ENCODE peak calls at places on chromosomes 16 and 17, in eight cellular contexts. One of them, this sample, is unnamed.

GRCh38 chr17:4142107-4142900 is 526 bp downstream of the ZZEF1 start:
- DNase-seq in OCI-LY7: peak; percentile 48
- DNase-seq in psoas muscle: peak; percentile 42
- DNase-seq in A673: peak; percentile 38
- DNase-seq in thoracic aorta: no peak
- DNase-seq in coronary artery: peak; percentile 81
- DNase-seq in mammary epithelial cell: no peak
- DNase-seq in fibroblast of pulmonary artery: peak; percentile 19
- DNase-seq in this sample: peak; percentile 20

GRCh38 chr16:67847064-67847861 is at the start of gene CENPT:
- DNase-seq in OCI-LY7: peak; percentile 77
- DNase-seq in psoas muscle: no peak
- DNase-seq in A673: no peak
- DNase-seq in thoracic aorta: no peak
- DNase-seq in coronary artery: no peak
- DNase-seq in mammary epithelial cell: peak; percentile 78
- DNase-seq in fibroblast of pulmonary artery: peak; percentile 57
- DNase-seq in this sample: peak; percentile 24

GRCh38 chr16:112153-112840 is 26.2 kb downstream of the NPRL3 start:
- DNase-seq in OCI-LY7: no peak
- DNase-seq in psoas muscle: no peak
- DNase-seq in A673: no peak
- DNase-seq in thoracic aorta: no peak
- DNase-seq in coronary artery: no peak
- DNase-seq in mammary epithelial cell: no peak
- DNase-seq in fibroblast of pulmonary artery: no peak
- DNase-seq in this sample: no peak

GRCh38 chr17:19867094-19867653 is 562 bp downstream of the ULK2 start:
- DNase-seq in OCI-LY7: peak; percentile 54
- DNase-seq in psoas muscle: peak; percentile 36
- DNase-seq in A673: peak; percentile 74
- DNase-seq in thoracic aorta: no peak
- DNase-seq in coronary artery: peak; percentile 82
- DNase-seq in mammary epithelial cell: peak; percentile 50
- DNase-seq in fibroblast of pulmonary artery: peak; percentile 62
- DNase-seq in this sample: peak; percentile 57

GRCh38 chr17:67211742-67212141 is 33.3 kb downstream of the HELZ start:
- DNase-seq in OCI-LY7: no peak
- DNase-seq in psoas muscle: no peak
- DNase-seq in A673: no peak
- DNase-seq in thoracic aorta: no peak
- DNase-seq in coronary artery: no peak
- DNase-seq in mammary epithelial cell: peak; percentile 50
- DNase-seq in fibroblast of pulmonary artery: peak; percentile 54
- DNase-seq in this sample: no peak

GRCh38 chr16:55655709-55656694 is at the start of gene SLC6A2:
- DNase-seq in OCI-LY7: no peak
- DNase-seq in psoas muscle: peak; percentile 38
- DNase-seq in A673: peak; percentile 14
- DNase-seq in thoracic aorta: no peak
- DNase-seq in coronary artery: no peak
- DNase-seq in mammary epithelial cell: peak; percentile 29
- DNase-seq in fibroblast of pulmonary artery: no peak
- DNase-seq in this sample: peak; percentile 97

GRCh38 chr17:79563237-79564013 is 47.4 kb downstream of the RBFOX3 start:
- DNase-seq in OCI-LY7: no peak
- DNase-seq in psoas muscle: no peak
- DNase-seq in A673: no peak
- DNase-seq in thoracic aorta: no peak
- DNase-seq in coronary artery: no peak
- DNase-seq in mammary epithelial cell: peak; percentile 47
- DNase-seq in fibroblast of pulmonary artery: peak; percentile 17
- DNase-seq in this sample: no peak

GRCh38 chr17:17140590-17140980 is 65.5 kb downstream of the PLD6 start:
- DNase-seq in OCI-LY7: no peak
- DNase-seq in psoas muscle: peak; percentile 5
- DNase-seq in A673: no peak
- DNase-seq in thoracic aorta: no peak
- DNase-seq in coronary artery: no peak
- DNase-seq in mammary epithelial cell: peak; percentile 79
- DNase-seq in fibroblast of pulmonary artery: peak; percentile 69
- DNase-seq in this sample: no peak

DNA sequence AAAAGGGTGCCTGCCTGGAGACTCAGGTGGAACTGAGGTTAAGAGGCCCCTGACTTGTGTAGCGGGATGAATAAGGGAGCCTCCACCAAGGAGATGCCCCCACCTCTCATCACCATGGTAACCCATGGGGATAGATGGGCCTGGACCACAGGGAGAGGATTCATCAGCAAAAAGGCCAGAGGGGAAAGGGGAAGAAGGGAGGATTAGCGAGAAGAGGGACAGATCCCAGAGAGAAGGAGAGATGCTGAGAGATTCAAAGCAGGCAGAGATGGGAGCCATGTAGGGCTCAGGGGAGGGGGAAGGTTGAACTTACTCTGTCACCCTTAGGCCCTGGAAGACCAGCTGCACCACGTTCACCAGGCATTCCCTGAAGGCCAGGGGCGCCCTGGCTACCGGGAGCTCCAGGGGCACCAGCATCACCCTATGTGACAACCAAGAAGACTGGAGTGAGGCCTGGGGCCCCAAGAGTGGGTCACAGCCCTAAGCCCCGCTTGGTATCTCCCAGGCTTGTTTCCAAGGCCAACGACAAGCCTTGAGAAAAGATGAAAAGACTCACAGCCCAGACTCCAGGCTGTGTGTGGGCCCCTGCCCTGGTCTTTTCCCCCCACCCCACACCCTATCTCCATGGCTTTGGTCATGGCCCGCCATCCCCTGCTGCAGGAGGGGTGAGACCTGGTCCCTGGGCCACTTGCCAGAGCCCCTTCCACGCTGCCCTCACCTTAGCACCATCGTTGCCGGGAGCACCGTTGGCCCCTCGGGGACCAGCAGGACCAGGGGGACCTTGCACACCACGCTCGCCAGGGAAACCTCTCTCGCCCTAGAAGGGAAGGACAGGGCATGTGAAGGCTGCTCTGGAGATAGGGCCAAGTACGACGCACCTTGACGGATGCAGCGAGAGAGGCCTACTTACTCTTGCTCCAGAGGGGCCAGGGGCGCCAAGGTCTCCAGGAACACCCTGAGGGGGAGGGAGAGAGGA is 10.1 kb downstream of the COL1A1 start:
- DNase-seq in OCI-LY7: no peak
- DNase-seq in psoas muscle: no peak
- DNase-seq in A673: no peak
- DNase-seq in thoracic aorta: no peak
- DNase-seq in coronary artery: no peak
- DNase-seq in mammary epithelial cell: no peak
- DNase-seq in fibroblast of pulmonary artery: no peak
- DNase-seq in this sample: no peak
- H3K4me3 ChIP-seq in OCI-LY7: no peak overlapping the region
- H3K4me3 ChIP-seq in psoas muscle: no peak overlapping the region
- H3K4me3 ChIP-seq in A673: no peak overlapping the region
- H3K4me3 ChIP-seq in thoracic aorta: no peak overlapping the region
- H3K4me3 ChIP-seq in coronary artery: no peak overlapping the region
- H3K4me3 ChIP-seq in mammary epithelial cell: no peak overlapping the region
- H3K4me3 ChIP-seq in fibroblast of pulmonary artery: no peak overlapping the region
- H3K4me3 ChIP-seq in this sample: no peak overlapping the region

GRCh38 chr16:89924298-89924924 is 1.3 kb downstream of the TUBB3 start:
- DNase-seq in OCI-LY7: peak; percentile 91
- DNase-seq in psoas muscle: no peak
- DNase-seq in A673: peak; percentile 86
- DNase-seq in thoracic aorta: no peak
- DNase-seq in coronary artery: no peak
- DNase-seq in mammary epithelial cell: peak; percentile 19
- DNase-seq in fibroblast of pulmonary artery: peak; percentile 54
- DNase-seq in this sample: peak; percentile 68

GRCh38 chr16:89922884-89923639 is at the start of gene TUBB3:
- DNase-seq in OCI-LY7: peak; percentile 90
- DNase-seq in psoas muscle: peak; percentile 69
- DNase-seq in A673: peak; percentile 92
- DNase-seq in thoracic aorta: no peak
- DNase-seq in coronary artery: no peak
- DNase-seq in mammary epithelial cell: peak; percentile 72
- DNase-seq in fibroblast of pulmonary artery: peak; percentile 82
- DNase-seq in this sample: peak; percentile 94

GRCh38 chr16:89922477-89922883 is 662 bp upstream of the TUBB3 start:
- DNase-seq in OCI-LY7: peak; percentile 60
- DNase-seq in psoas muscle: peak; percentile 85
- DNase-seq in A673: peak; percentile 81
- DNase-seq in thoracic aorta: peak; percentile 80
- DNase-seq in coronary artery: peak; percentile 91
- DNase-seq in mammary epithelial cell: peak; percentile 78
- DNase-seq in fibroblast of pulmonary artery: peak; percentile 90
- DNase-seq in this sample: peak; percentile 95

GRCh38 chr16:89924925-89925307 is 1.8 kb downstream of the TUBB3 start:
- DNase-seq in OCI-LY7: peak; percentile 82
- DNase-seq in psoas muscle: no peak
- DNase-seq in A673: peak; percentile 38
- DNase-seq in thoracic aorta: no peak
- DNase-seq in coronary artery: no peak
- DNase-seq in mammary epithelial cell: no peak
- DNase-seq in fibroblast of pulmonary artery: no peak
- DNase-seq in this sample: peak; percentile 70

DNA sequence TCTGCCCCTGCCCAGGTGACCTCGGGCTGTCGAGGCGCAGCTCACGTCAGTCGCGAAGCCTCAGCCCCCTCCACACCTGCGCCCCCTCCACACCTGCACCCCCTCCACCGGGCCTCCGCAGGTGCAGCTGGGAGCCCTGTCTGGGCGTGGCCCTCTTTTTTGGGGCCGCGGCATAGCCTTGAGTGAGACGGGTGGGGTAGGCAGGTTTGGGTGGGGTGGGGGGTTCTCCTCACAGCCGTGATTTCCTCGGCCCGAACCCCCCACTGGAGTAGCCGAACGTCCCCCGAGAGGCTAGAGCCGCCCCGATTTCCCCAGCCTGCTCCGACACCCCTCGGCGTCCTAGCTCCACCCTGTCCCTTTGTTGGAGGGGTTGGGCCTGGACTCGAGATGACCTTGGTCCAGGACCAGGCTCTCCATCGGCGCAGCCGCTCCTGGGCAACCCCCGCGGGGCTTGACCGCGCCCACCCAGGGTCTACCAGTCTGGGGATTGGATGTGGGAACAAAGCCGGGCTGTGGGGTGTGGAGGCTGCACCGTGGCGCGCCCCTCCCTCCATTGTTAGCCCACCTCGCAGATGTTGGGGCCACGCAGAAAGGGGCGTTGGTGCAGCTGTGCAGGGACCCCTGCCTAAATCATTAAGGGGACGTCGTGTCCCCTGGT is 627 bp downstream of the TUBB3 start:
- DNase-seq in OCI-LY7: no peak
- DNase-seq in psoas muscle: no peak
- DNase-seq in A673: peak; percentile 42
- DNase-seq in thoracic aorta: no peak
- DNase-seq in coronary artery: no peak
- DNase-seq in mammary epithelial cell: no peak
- DNase-seq in fibroblast of pulmonary artery: no peak
- DNase-seq in this sample: peak; percentile 75
- H3K4me3 ChIP-seq in OCI-LY7: peak overlapping the region; percentile 94
- H3K4me3 ChIP-seq in psoas muscle: peak overlapping the region; percentile 70
- H3K4me3 ChIP-seq in A673: peak overlapping the region; percentile 95
- H3K4me3 ChIP-seq in thoracic aorta: peak overlapping the region; percentile 93
- H3K4me3 ChIP-seq in coronary artery: peak overlapping the region; percentile 81
- H3K4me3 ChIP-seq in mammary epithelial cell: peak overlapping the region; percentile 55
- H3K4me3 ChIP-seq in fibroblast of pulmonary artery: peak overlapping the region; percentile 68
- H3K4me3 ChIP-seq in this sample: peak overlapping the region; percentile 90

GRCh38 chr16:74732951-74733350 is 32.3 kb upstream of the MLKL start:
- DNase-seq in OCI-LY7: no peak
- DNase-seq in psoas muscle: no peak
- DNase-seq in A673: no peak
- DNase-seq in thoracic aorta: no peak
- DNase-seq in coronary artery: no peak
- DNase-seq in mammary epithelial cell: no peak
- DNase-seq in fibroblast of pulmonary artery: no peak
- DNase-seq in this sample: no peak

GRCh38 chr16:74731853-74732477 is 31.3 kb upstream of the MLKL start:
- DNase-seq in OCI-LY7: no peak
- DNase-seq in psoas muscle: no peak
- DNase-seq in A673: no peak
- DNase-seq in thoracic aorta: no peak
- DNase-seq in coronary artery: no peak
- DNase-seq in mammary epithelial cell: no peak
- DNase-seq in fibroblast of pulmonary artery: no peak
- DNase-seq in this sample: no peak

GRCh38 chr16:74727903-74728302 is 27.2 kb upstream of the MLKL start:
- DNase-seq in OCI-LY7: no peak
- DNase-seq in psoas muscle: no peak
- DNase-seq in A673: no peak
- DNase-seq in thoracic aorta: no peak
- DNase-seq in coronary artery: no peak
- DNase-seq in mammary epithelial cell: no peak
- DNase-seq in fibroblast of pulmonary artery: no peak
- DNase-seq in this sample: no peak

GRCh38 chr16:74726736-74727135 is 26.1 kb upstream of the MLKL start:
- DNase-seq in OCI-LY7: peak; percentile 28
- DNase-seq in psoas muscle: no peak
- DNase-seq in A673: peak; percentile 39
- DNase-seq in thoracic aorta: no peak
- DNase-seq in coronary artery: no peak
- DNase-seq in mammary epithelial cell: no peak
- DNase-seq in fibroblast of pulmonary artery: no peak
- DNase-seq in this sample: no peak

DNA sequence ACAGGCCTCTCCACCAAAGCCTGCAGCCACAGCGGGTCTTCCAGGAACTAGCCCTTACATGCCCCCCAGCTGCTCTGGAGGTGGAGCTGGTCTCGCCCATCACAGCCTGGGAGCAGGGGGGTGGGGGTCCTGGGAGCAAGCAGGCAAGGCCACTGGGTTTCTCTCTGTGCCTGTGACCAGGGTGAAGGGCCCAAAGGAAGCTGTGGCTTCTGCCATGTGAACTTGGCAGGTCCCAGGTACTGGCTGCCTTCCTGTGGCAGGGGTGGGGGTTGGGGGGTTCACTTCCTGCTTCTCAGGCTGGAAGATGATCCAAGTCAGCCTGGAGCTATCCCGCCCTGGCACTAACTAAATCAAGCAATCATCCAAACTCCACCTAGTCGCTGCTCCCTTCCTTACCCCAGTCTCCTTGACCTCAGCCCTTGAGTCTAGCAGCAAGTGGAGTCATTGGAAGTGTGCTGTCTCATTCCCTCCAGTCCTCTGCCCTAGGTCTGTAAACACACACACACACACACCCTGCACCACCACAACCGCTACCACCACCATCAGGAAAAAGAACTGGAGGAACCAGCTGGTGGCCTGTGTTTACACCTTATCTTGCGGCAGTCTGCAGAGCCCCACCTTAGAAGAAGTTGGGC is 29.5 kb upstream of the MLKL start:
- DNase-seq in OCI-LY7: no peak
- DNase-seq in psoas muscle: no peak
- DNase-seq in A673: no peak
- DNase-seq in thoracic aorta: no peak
- DNase-seq in coronary artery: no peak
- DNase-seq in mammary epithelial cell: peak; percentile 34
- DNase-seq in fibroblast of pulmonary artery: no peak
- DNase-seq in this sample: no peak
- H3K4me3 ChIP-seq in OCI-LY7: no peak overlapping the region
- H3K4me3 ChIP-seq in psoas muscle: no peak overlapping the region
- H3K4me3 ChIP-seq in A673: no peak overlapping the region
- H3K4me3 ChIP-seq in thoracic aorta: no peak overlapping the region
- H3K4me3 ChIP-seq in coronary artery: no peak overlapping the region
- H3K4me3 ChIP-seq in mammary epithelial cell: no peak overlapping the region
- H3K4me3 ChIP-seq in fibroblast of pulmonary artery: no peak overlapping the region
- H3K4me3 ChIP-seq in this sample: no peak overlapping the region

GRCh38 chr16:1311738-1312458 is 2.5 kb downstream of the UBE2I start:
- DNase-seq in OCI-LY7: no peak
- DNase-seq in psoas muscle: no peak
- DNase-seq in A673: no peak
- DNase-seq in thoracic aorta: no peak
- DNase-seq in coronary artery: no peak
- DNase-seq in mammary epithelial cell: no peak
- DNase-seq in fibroblast of pulmonary artery: peak; percentile 35
- DNase-seq in this sample: no peak

GRCh38 chr16:1312903-1313302 is 3.5 kb downstream of the UBE2I start:
- DNase-seq in OCI-LY7: no peak
- DNase-seq in psoas muscle: no peak
- DNase-seq in A673: no peak
- DNase-seq in thoracic aorta: no peak
- DNase-seq in coronary artery: no peak
- DNase-seq in mammary epithelial cell: no peak
- DNase-seq in fibroblast of pulmonary artery: no peak
- DNase-seq in this sample: no peak

GRCh38 chr16:1313721-1314120 is 4.3 kb downstream of the UBE2I start:
- DNase-seq in OCI-LY7: no peak
- DNase-seq in psoas muscle: no peak
- DNase-seq in A673: no peak
- DNase-seq in thoracic aorta: no peak
- DNase-seq in coronary artery: no peak
- DNase-seq in mammary epithelial cell: no peak
- DNase-seq in fibroblast of pulmonary artery: no peak
- DNase-seq in this sample: no peak

GRCh38 chr16:1311212-1311737 is 1.8 kb downstream of the UBE2I start:
- DNase-seq in OCI-LY7: no peak
- DNase-seq in psoas muscle: no peak
- DNase-seq in A673: no peak
- DNase-seq in thoracic aorta: no peak
- DNase-seq in coronary artery: no peak
- DNase-seq in mammary epithelial cell: no peak
- DNase-seq in fibroblast of pulmonary artery: no peak
- DNase-seq in this sample: no peak

GRCh38 chr16:1312459-1312801 is 3.0 kb downstream of the UBE2I start:
- DNase-seq in OCI-LY7: no peak
- DNase-seq in psoas muscle: no peak
- DNase-seq in A673: no peak
- DNase-seq in thoracic aorta: no peak
- DNase-seq in coronary artery: no peak
- DNase-seq in mammary epithelial cell: no peak
- DNase-seq in fibroblast of pulmonary artery: no peak
- DNase-seq in this sample: no peak
- H3K4me3 ChIP-seq in OCI-LY7: no peak overlapping the region
- H3K4me3 ChIP-seq in psoas muscle: peak overlapping the region; percentile 90
- H3K4me3 ChIP-seq in A673: no peak overlapping the region
- H3K4me3 ChIP-seq in thoracic aorta: no peak overlapping the region
- H3K4me3 ChIP-seq in coronary artery: peak overlapping the region; percentile 78
- H3K4me3 ChIP-seq in mammary epithelial cell: no peak overlapping the region
- H3K4me3 ChIP-seq in fibroblast of pulmonary artery: no peak overlapping the region
- H3K4me3 ChIP-seq in this sample: no peak overlapping the region

This sample was measured in BE2C.